ENCODE peak calls at places on chromosome 20, in five cellular contexts. E is tibial artery, J is NCI-H2081, P is heart left ventricle, F is amniotic epithelial cell. H is an unnamed sample.

GRCh38 chr20:36848677-36849076 is 27.3 kb upstream of the TLDC2 start:
- DNase-seq in E (no peak), J (no peak), P (no peak), F (no peak), H (no peak)

GRCh38 chr20:61482425-61482887 is 230.4 kb downstream of the CDH4 start:
- DNase-seq in E (no peak), J (no peak), P (no peak), F (no peak), H (no peak)

GRCh38 chr20:57902478-57902877 is 192.7 kb upstream of the PMEPA1 start:
- DNase-seq in E (no peak), J (no peak), P (no peak), F (peak; percentile 67), H (peak; percentile 64)

GRCh38 chr20:4726710-4727391 is 5.1 kb downstream of the PRND start:
- DNase-seq in E (no peak), J (no peak), P (no peak), F (peak; percentile 73), H (no peak)

GRCh38 chr20:39268566-39268965 is 306.4 kb downstream of the DHX35 start:
- DNase-seq in E (no peak), J (no peak), P (no peak), F (no peak), H (no peak)

GRCh38 chr20:32798046-32798985 is 21.4 kb upstream of the MAPRE1 start:
- DNase-seq in E (no peak), J (no peak), P (no peak), F (no peak), H (no peak)

GRCh38 chr20:50670126-50670862 is 21.0 kb downstream of the RIPOR3 start:
- DNase-seq in E (no peak), J (peak; percentile 11), P (no peak), F (no peak), H (peak; percentile 65)

GRCh38 chr20:22511943-22512910 is 72.1 kb downstream of the FOXA2 start:
- DNase-seq in E (no peak), J (peak; percentile 95), P (no peak), F (no peak), H (no peak)

GRCh38 chr20:56750430-56750829 is 121.3 kb downstream of the TFAP2C start:
- DNase-seq in E (no peak), J (no peak), P (no peak), F (no peak), H (no peak)

GRCh38 chr20:20837574-20838021 is 125.2 kb upstream of the RALGAPA2 start:
- DNase-seq in E (peak; percentile 32), J (peak; percentile 75), P (no peak), F (peak; percentile 20), H (no peak)

GRCh38 chr20:35870541-35871307 is 83.6 kb downstream of the SCAND1 start:
- DNase-seq in E (no peak), J (no peak), P (no peak), F (peak; percentile 26), H (no peak)

GRCh38 chr20:49482621-49483017 is at the start of gene KCNB1:
- DNase-seq in E (peak; percentile 49), J (no peak), P (peak; percentile 46), F (peak; percentile 39), H (no peak)

GRCh38 chr20:7624886-7625285 is 315.4 kb downstream of the HAO1 start:
- DNase-seq in E (no peak), J (no peak), P (no peak), F (no peak), H (no peak)

GRCh38 chr20:32969356-32970114 is 34.7 kb downstream of the SUN5 start:
- DNase-seq in E (no peak), J (no peak), P (no peak), F (no peak), H (no peak)

GRCh38 chr20:46343358-46344357 is 35.4 kb upstream of the CDH22 start:
- DNase-seq in E (no peak), J (no peak), P (no peak), F (no peak), H (no peak)

GRCh38 chr20:62370115-62370806 is 3.1 kb upstream of the LAMA5 start:
- DNase-seq in E (no peak), J (no peak), P (no peak), F (peak; percentile 84), H (no peak)

GRCh38 chr20:58131581-58132142 is 96.8 kb downstream of the ANKRD60 start:
- DNase-seq in E (no peak), J (peak; percentile 71), P (no peak), F (peak; percentile 95), H (peak; percentile 29)

GRCh38 chr20:63908008-63908682 is 13.2 kb downstream of the DNAJC5 start:
- DNase-seq in E (no peak), J (no peak), P (no peak), F (peak; percentile 58), H (no peak)

GRCh38 chr20:51305316-51306052 is 237.0 kb downstream of the NFATC2 start:
- DNase-seq in E (no peak), J (no peak), P (no peak), F (no peak), H (no peak)

GRCh38 chr20:3172933-3173581 is at the start of gene LZTS3:
- DNase-seq in E (peak; percentile 75), J (peak; percentile 38), P (peak; percentile 74), F (no peak), H (no peak)

GRCh38 chr20:34512266-34512954 is 3.8 kb upstream of the DYNLRB1 start:
- DNase-seq in E (no peak), J (no peak), P (no peak), F (no peak), H (no peak)

GRCh38 chr20:19497064-19497463 is 261.0 kb upstream of the RIN2 start:
- DNase-seq in E (no peak), J (no peak), P (no peak), F (peak; percentile 9), H (no peak)